ENCODE peak calls at places on chromosome 21, in four cellular contexts. J is aorta, Q is esophagus muscularis mucosa, T is cardiac muscle cell. X is an unnamed sample.

GRCh38 chr21:29245104-29245643 is 53.5 kb upstream of the BACH1 start:
- DNase-seq in J (no peak), Q (no peak), T (no peak), X (no peak)

GRCh38 chr21:38202811-38203210 is 54.0 kb upstream of the KCNJ15 start:
- DNase-seq in J (no peak), Q (peak; percentile 55), T (no peak), X (no peak)

GRCh38 chr21:28099296-28099695 is 893.4 kb downstream of the LTN1 start:
- DNase-seq in J (peak; percentile 59), Q (no peak), T (peak; percentile 89), X (peak; percentile 66)

GRCh38 chr21:37253991-37254390 is 13.1 kb downstream of the VPS26C start:
- DNase-seq in J (no peak), Q (peak; percentile 21), T (no peak), X (no peak)

GRCh38 chr21:32423320-32423719 is 10.8 kb downstream of the EVA1C start:
- DNase-seq in J (no peak), Q (no peak), T (peak; percentile 63), X (no peak)

GRCh38 chr21:19993186-19993711 is 1005.0 kb upstream of the NCAM2 start:
- DNase-seq in J (no peak), Q (no peak), T (no peak), X (no peak)

GRCh38 chr21:39705849-39706248 is 39.1 kb upstream of the IGSF5 start:
- DNase-seq in J (no peak), Q (peak; percentile 8), T (no peak), X (no peak)

GRCh38 chr21:16125274-16125673 is 395.5 kb downstream of the USP25 start:
- DNase-seq in J (no peak), Q (no peak), T (no peak), X (no peak)

GRCh38 chr21:37208056-37208705 is 59.0 kb downstream of the VPS26C start:
- DNase-seq in J (peak; percentile 92), Q (no peak), T (no peak), X (peak; percentile 88)

GRCh38 chr21:25456672-25457071 is 150.6 kb downstream of the MRPL39 start:
- DNase-seq in J (no peak), Q (no peak), T (peak; percentile 1), X (no peak)

GRCh38 chr21:16071082-16071481 is 341.3 kb downstream of the USP25 start:
- DNase-seq in J (peak; percentile 23), Q (no peak), T (peak; percentile 35), X (peak; percentile 43)

GRCh38 chr21:32206631-32207030 is 72.2 kb downstream of the MIS18A start:
- DNase-seq in J (no peak), Q (no peak), T (no peak), X (no peak)

GRCh38 chr21:39707316-39707715 is 37.7 kb upstream of the IGSF5 start:
- DNase-seq in J (no peak), Q (no peak), T (no peak), X (no peak)

GRCh38 chr21:27268290-27268689 is 301.4 kb upstream of the ADAMTS5 start:
- DNase-seq in J (no peak), Q (no peak), T (peak; percentile 16), X (no peak)

GRCh38 chr21:26447932-26448331 is 125.2 kb downstream of the CYYR1 start:
- DNase-seq in J (no peak), Q (no peak), T (no peak), X (no peak)

GRCh38 chr21:32940079-32941014 is 85.4 kb upstream of the OLIG2 start:
- DNase-seq in J (peak; percentile 51), Q (no peak), T (peak; percentile 69), X (no peak)

GRCh38 chr21:17003763-17004373 is 509.0 kb upstream of the CXADR start:
- DNase-seq in J (no peak), Q (no peak), T (peak; percentile 1), X (no peak)

GRCh38 chr21:41358193-41359166 is 3.3 kb upstream of the MX2 start:
- DNase-seq in J (no peak), Q (no peak), T (no peak), X (peak; percentile 39)

GRCh38 chr21:38121888-38122705 is 134.7 kb upstream of the KCNJ15 start:
- DNase-seq in J (no peak), Q (no peak), T (no peak), X (no peak)

GRCh38 chr21:14559144-14559543 is 13.0 kb upstream of the SAMSN1 start:
- DNase-seq in J (no peak), Q (no peak), T (no peak), X (no peak)

GRCh38 chr21:39525601-39526000 is 73.8 kb downstream of the SH3BGR start:
- DNase-seq in J (no peak), Q (no peak), T (no peak), X (no peak)

GRCh38 chr21:46634966-46635323 is 529 bp upstream of the PRMT2 start:
- DNase-seq in J (peak; percentile 85), Q (peak; percentile 94), T (peak; percentile 92), X (no peak)

GRCh38 chr21:16305686-16306085 is 575.9 kb downstream of the USP25 start:
- DNase-seq in J (no peak), Q (no peak), T (peak; percentile 44), X (no peak)

GRCh38 chr21:18522181-18522771 is 118.7 kb upstream of the TMPRSS15 start:
- DNase-seq in J (no peak), Q (no peak), T (no peak), X (no peak)
- H3K9me3 ChIP-seq in J (no peaks in the 10 kb centered on the region), Q (no peaks in the 10 kb centered on the region), T (no peaks in the 10 kb centered on the region), X (no peaks in the 10 kb centered on the region)

GRCh38 chr21:34338226-34338625 is 25.6 kb upstream of the KCNE2 start:
- DNase-seq in J (no peak), Q (no peak), T (no peak), X (no peak)
- H3K4me1 ChIP-seq in J (peaks cover 5% of the 10 kb centered on the region), Q (peaks cover 25% of the 10 kb centered on the region), T (peaks cover 4% of the 10 kb centered on the region), X (no peaks in the 10 kb centered on the region)

GRCh38 chr21:45041351-45041805 is 33.0 kb upstream of the ADARB1 start:
- DNase-seq in J (peak; percentile 88), Q (peak; percentile 97), T (peak; percentile 96), X (peak; percentile 95)
- H3K27ac ChIP-seq in J (peak overlapping the region; percentile 30), Q (peak overlapping the region; percentile 80), T (no peak overlapping the region), X (no peak overlapping the region)

DNA sequence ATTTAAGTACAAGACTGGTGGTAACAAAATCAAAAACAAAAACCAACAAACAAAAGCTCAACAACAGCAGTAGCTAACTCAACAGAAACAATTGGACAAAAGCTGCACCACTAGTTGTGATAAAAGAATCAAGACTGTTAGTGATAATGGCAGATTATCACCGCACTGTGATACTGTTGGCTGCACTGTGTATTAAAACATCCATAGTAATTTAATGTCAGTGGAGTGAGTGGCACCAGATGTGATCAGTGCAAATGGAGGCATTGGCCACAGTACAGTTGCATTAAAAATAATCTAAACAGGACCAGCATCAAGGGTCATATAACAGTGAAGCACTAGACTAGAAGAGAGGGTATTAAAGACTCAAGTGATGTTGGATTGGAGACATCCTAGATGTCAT is 1341.3 kb downstream of the MRPL39 start:
- DNase-seq in J (no peak), Q (no peak), T (no peak), X (no peak)
- H3K9me3 ChIP-seq in J (no peaks in the 10 kb centered on the region), Q (no peaks in the 10 kb centered on the region), T (no peaks in the 10 kb centered on the region), X (no peaks in the 10 kb centered on the region)

GRCh38 chr21:42839271-42840231 is 39.8 kb downstream of the WDR4 start:
- DNase-seq in J (no peak), Q (no peak), T (no peak), X (peak; percentile 64)

GRCh38 chr21:42843021-42843420 is 36.3 kb downstream of the WDR4 start:
- DNase-seq in J (no peak), Q (no peak), T (no peak), X (peak; percentile 36)

GRCh38 chr21:42841156-42841915 is 38.0 kb downstream of the WDR4 start:
- DNase-seq in J (no peak), Q (no peak), T (no peak), X (peak; percentile 68)

GRCh38 chr21:42837421-42838211 is 41.7 kb downstream of the WDR4 start:
- DNase-seq in J (no peak), Q (peak; percentile 78), T (no peak), X (peak; percentile 64)

GRCh38 chr21:42840411-42841155 is 38.8 kb downstream of the WDR4 start:
- DNase-seq in J (no peak), Q (no peak), T (no peak), X (peak; percentile 3)
- H3K4me1 ChIP-seq in J (no peaks in the 10 kb centered on the region), Q (peaks cover 8% of the 10 kb centered on the region), T (no peaks in the 10 kb centered on the region), X (no peaks in the 10 kb centered on the region)

DNA sequence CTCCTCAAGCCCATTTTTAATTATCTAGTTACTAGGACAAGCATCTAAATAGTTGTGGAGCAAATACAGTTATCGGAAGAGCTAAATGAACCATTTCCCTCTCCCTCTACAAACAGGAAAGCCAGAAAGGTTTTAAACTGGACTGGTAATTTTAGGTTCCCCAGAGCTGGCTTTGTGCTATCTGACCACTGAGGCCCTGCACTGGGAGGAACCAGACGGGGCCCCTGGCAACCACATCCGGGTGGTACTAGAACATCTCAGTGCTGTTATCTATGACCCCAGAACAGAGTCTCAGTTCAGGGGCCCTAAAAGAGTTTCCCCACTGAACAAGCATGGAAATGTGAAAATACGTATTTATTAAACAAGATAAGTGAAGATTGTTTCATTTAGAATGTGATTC is 7.7 kb upstream of the RSPH1 start:
- DNase-seq in J (no peak), Q (no peak), T (no peak), X (no peak)
- H3K27ac ChIP-seq in J (no peak overlapping the region), Q (no peak overlapping the region), T (no peak overlapping the region), X (no peak overlapping the region)

GRCh38 chr21:10616535-10616934 is 95.2 kb downstream of the TPTE start:
- DNase-seq in J (no peak), Q (no peak), T (no peak), X (peak; percentile 77)
- H3K9me3 ChIP-seq in J (peaks cover 6% of the 10 kb centered on the region), Q (peaks cover 23% of the 10 kb centered on the region), T (peaks cover 10% of the 10 kb centered on the region), X (peaks cover 8% of the 10 kb centered on the region)

GRCh38 chr21:42722808-42723470 is 69.5 kb downstream of the PDE9A start:
- DNase-seq in J (no peak), Q (no peak), T (no peak), X (peak; percentile 61)

GRCh38 chr21:42721341-42721824 is 68.0 kb downstream of the PDE9A start:
- DNase-seq in J (no peak), Q (no peak), T (peak; percentile 26), X (peak; percentile 75)

GRCh38 chr21:42725416-42725930 is 72.1 kb downstream of the PDE9A start:
- DNase-seq in J (no peak), Q (no peak), T (no peak), X (no peak)

GRCh38 chr21:42724226-42724920 is 71.0 kb downstream of the PDE9A start:
- DNase-seq in J (no peak), Q (no peak), T (peak; percentile 95), X (peak; percentile 90)

DNA sequence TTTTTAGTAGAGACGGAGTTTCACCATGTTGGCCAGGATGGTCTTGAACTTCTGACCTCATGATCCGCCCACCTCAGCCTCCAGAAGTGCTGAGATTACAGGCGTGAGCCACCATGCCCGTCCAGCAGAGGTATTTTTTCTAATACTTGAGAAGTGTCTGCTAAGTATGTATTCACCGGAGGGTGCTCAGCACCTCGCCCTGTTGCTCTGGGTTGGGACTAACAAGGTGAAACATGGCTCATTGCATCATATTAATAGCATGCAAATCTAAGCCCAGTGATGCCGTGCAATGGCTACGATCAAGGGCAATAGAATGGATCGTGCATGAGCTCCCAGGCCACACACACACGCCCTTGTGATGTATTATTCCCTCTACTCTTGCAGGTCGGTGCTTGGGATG is 68.7 kb downstream of the PDE9A start:
- DNase-seq in J (no peak), Q (no peak), T (no peak), X (no peak)
- H3K4me1 ChIP-seq in J (no peaks in the 10 kb centered on the region), Q (peaks cover 34% of the 10 kb centered on the region), T (no peaks in the 10 kb centered on the region), X (peaks cover 6% of the 10 kb centered on the region)

X was measured in kidney.